ENCODE peak calls at places on chromosome 3, in five cellular contexts. H is H1, C is neuronal stem cell, E is mesenchymal stem cell, Z is trophoblast cell. D is an unnamed sample.

GRCh38 chr3:123046262-123046873 is 18.8 kb upstream of the SEMA5B start:
- DNase-seq in E (no peak), Z (no peak), H (no peak), C (no peak), D (no peak)

GRCh38 chr3:127959873-127960272 is 44.8 kb downstream of the KBTBD12 start:
- DNase-seq in E (peak; percentile 30), C (peak; percentile 20), Z (peak; percentile 55), H (no peak), D (peak; percentile 64)

GRCh38 chr3:169387751-169388696 is 275.5 kb downstream of the MECOM start:
- DNase-seq in E (no peak), C (no peak), Z (no peak), H (no peak), D (peak; percentile 39)

GRCh38 chr3:150455341-150455740 is 47.2 kb downstream of the TSC22D2 start:
- DNase-seq in Z (no peak), H (no peak), E (peak; percentile 65), C (no peak), D (no peak)

GRCh38 chr3:167936010-167936409 is 159.7 kb downstream of the GOLIM4 start:
- DNase-seq in C (no peak), E (no peak), Z (no peak), H (no peak), D (no peak)

GRCh38 chr3:131972091-131972490 is 62.7 kb downstream of the CPNE4 start:
- DNase-seq in C (no peak), H (no peak), Z (no peak), E (no peak), D (no peak)

GRCh38 chr3:154954750-154955149 is 125.4 kb upstream of the MME start:
- DNase-seq in E (peak; percentile 59), H (no peak), C (no peak), Z (peak; percentile 70), D (no peak)

GRCh38 chr3:139307072-139307491 is 36.7 kb upstream of the MRPS22 start:
- DNase-seq in C (no peak), Z (no peak), H (no peak), E (no peak), D (no peak)

GRCh38 chr3:57060089-57060829 is at the start of gene SPATA12:
- DNase-seq in H (peak; percentile 85), Z (peak; percentile 70), C (no peak), E (peak; percentile 86), D (peak; percentile 97)

GRCh38 chr3:57062119-57062631 is 1.7 kb downstream of the SPATA12 start:
- DNase-seq in Z (no peak), C (no peak), E (no peak), H (no peak), D (peak; percentile 49)

GRCh38 chr3:57059416-57059815 is 1.0 kb upstream of the SPATA12 start:
- DNase-seq in H (no peak), E (no peak), Z (no peak), C (no peak), D (no peak)

GRCh38 chr3:57063027-57063426 is 2.6 kb downstream of the SPATA12 start:
- DNase-seq in Z (no peak), H (no peak), C (no peak), E (no peak), D (no peak)

GRCh38 chr3:57061556-57061955 is 1.1 kb downstream of the SPATA12 start:
- DNase-seq in H (no peak), E (no peak), C (no peak), Z (no peak), D (no peak)
- H3K27ac ChIP-seq in H (no peak overlapping the region), E (no peak overlapping the region), C (no peak overlapping the region), Z (no peak overlapping the region), D (no peak overlapping the region)

DNA sequence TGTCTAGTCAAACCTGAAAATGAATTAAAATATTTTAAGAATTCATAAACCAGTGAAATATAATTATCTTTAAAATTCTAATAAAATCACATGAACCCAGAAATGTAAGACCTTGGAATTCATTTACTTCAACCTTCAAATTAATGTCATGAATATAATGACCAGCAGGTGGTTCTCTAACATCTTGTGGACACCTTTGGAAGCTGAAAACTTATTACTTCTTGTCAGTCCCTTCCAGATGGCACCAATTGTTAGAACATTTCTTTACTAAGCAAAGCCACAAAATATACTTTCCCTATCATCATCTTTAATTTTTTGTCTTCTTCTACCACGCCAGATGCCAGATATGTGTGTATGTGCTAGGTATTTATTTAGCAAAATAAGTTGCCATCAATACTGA is 240.0 kb downstream of the MBNL1 start:
- DNase-seq in Z (peak; percentile 40), C (no peak), E (peak; percentile 8), H (no peak), D (no peak)
- H2BK12ac ChIP-seq in Z (no peak overlapping the region), C (no peak overlapping the region), E (no peak overlapping the region), H (no peak overlapping the region), D (no peak overlapping the region)

DNA sequence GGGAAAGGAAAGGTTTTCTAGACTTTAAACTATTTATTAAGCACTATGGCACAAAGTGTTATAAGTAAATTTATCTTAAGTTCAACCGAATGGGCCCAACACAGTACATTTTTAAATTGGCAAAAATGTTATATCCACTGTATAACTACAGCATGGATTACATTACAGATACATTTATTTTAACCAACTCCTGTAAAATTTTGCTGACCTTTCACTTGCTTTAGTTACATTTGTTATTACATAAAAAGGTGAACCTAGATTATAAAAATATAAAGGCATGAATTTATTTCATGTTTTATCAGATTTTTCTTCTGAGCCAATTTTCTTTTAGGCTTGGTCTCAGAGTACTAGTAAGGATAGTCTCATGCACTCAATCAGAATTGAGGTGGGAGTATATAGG is 221.9 kb upstream of the GBE1 start:
- DNase-seq in C (no peak), Z (no peak), H (no peak), E (no peak), D (no peak)
- H3K27ac ChIP-seq in C (no peak overlapping the region), Z (no peak overlapping the region), H (no peak overlapping the region), E (no peak overlapping the region), D (no peak overlapping the region)

GRCh38 chr3:12894629-12895028 is 53.3 kb upstream of the RPL32 start:
- DNase-seq in C (no peak), H (no peak), E (no peak), Z (peak; percentile 57), D (no peak)

GRCh38 chr3:12897537-12898289 is 56.3 kb upstream of the RPL32 start:
- DNase-seq in H (no peak), E (no peak), Z (peak; percentile 79), C (no peak), D (no peak)

GRCh38 chr3:12896206-12896697 is 54.9 kb upstream of the RPL32 start:
- DNase-seq in C (no peak), Z (no peak), E (peak; percentile 19), H (no peak), D (no peak)

GRCh38 chr3:12893872-12894271 is 52.5 kb upstream of the RPL32 start:
- DNase-seq in Z (no peak), E (no peak), C (no peak), H (no peak), D (no peak)

GRCh38 chr3:12895391-12896205 is 54.2 kb upstream of the RPL32 start:
- DNase-seq in C (no peak), Z (peak; percentile 63), E (peak; percentile 11), H (no peak), D (no peak)
- H2BK12ac ChIP-seq in C (no peak overlapping the region), Z (no peak overlapping the region), E (no peak overlapping the region), H (no peak overlapping the region), D (no peak overlapping the region)

DNA sequence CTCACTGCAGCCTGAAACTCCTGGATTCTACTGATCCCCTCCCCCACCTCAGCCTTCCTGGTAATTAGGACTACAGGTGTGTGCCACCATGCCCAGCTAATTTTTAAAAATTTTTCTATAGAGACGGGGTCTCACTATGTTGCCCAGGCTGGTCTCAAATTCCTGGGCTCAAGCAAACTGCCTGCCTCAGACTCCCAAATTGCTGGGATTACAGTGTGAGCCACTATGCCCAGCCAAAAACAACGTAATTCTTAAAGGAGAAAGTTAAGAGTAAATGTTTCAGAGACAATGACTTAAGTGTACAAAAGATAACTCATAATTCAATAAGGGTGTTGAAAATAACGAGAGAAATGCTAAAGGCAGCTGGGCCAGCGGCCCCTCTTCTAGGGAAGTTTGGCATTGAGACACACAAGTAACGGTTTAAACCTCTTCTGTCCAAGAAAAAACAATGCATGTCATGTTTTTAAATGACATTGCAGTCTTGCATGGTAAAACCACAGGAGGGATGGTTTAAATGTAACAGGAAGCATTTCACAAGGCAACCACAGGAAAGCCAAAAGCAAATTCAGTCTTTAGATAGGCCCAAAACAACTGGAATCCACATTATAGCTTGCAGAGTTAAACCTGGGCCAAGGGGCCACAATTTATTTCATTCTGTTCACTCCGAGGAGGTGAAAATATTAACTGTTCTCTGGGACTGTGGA is 5.1 kb downstream of the PROK2 start:
- DNase-seq in E (no peak), H (no peak), C (no peak), Z (no peak), D (no peak)
- H3K27ac ChIP-seq in E (no peak overlapping the region), H (no peak overlapping the region), C (no peak overlapping the region), Z (no peak overlapping the region), D (peak overlapping the region; percentile 12)

GRCh38 chr3:30551927-30552326 is 54.5 kb upstream of the TGFBR2 start:
- DNase-seq in C (no peak), Z (no peak), E (no peak), H (no peak), D (no peak)

GRCh38 chr3:30553641-30554316 is 52.6 kb upstream of the TGFBR2 start:
- DNase-seq in H (no peak), Z (no peak), C (no peak), E (peak; percentile 24), D (no peak)

GRCh38 chr3:30551266-30551665 is 55.1 kb upstream of the TGFBR2 start:
- DNase-seq in C (no peak), E (no peak), H (no peak), Z (no peak), D (no peak)

GRCh38 chr3:30555968-30556367 is 50.4 kb upstream of the TGFBR2 start:
- DNase-seq in C (no peak), H (no peak), E (no peak), Z (no peak), D (no peak)

GRCh38 chr3:30554317-30554690 is 52.1 kb upstream of the TGFBR2 start:
- DNase-seq in H (no peak), Z (no peak), C (no peak), E (no peak), D (no peak)
- H2BK12ac ChIP-seq in H (no peak overlapping the region), Z (no peak overlapping the region), C (no peak overlapping the region), E (no peak overlapping the region), D (no peak overlapping the region)

GRCh38 chr3:113231827-113232253 is 20.5 kb downstream of the BOC start:
- DNase-seq in C (no peak), Z (peak; percentile 65), E (peak; percentile 78), H (no peak), D (peak; percentile 47)
- H3K27ac ChIP-seq in C (no peak overlapping the region), Z (no peak overlapping the region), E (peak overlapping the region; percentile 85), H (no peak overlapping the region), D (no peak overlapping the region)

GRCh38 chr3:188687389-188687788 is 484.4 kb upstream of the TPRG1 start:
- DNase-seq in H (no peak), Z (peak; percentile 41), E (peak; percentile 88), C (no peak), D (peak; percentile 50)
- H2BK12ac ChIP-seq in H (peak overlapping the region; percentile 54), Z (no peak overlapping the region), E (no peak overlapping the region), C (no peak overlapping the region), D (no peak overlapping the region)

GRCh38 chr3:13013994-13014754 is 59.1 kb downstream of the IQSEC1 start:
- DNase-seq in E (no peak), H (no peak), Z (no peak), C (no peak), D (no peak)
- H3K27ac ChIP-seq in E (no peak overlapping the region), H (no peak overlapping the region), Z (no peak overlapping the region), C (no peak overlapping the region), D (no peak overlapping the region)

GRCh38 chr3:72317491-72317890 is 530.8 kb downstream of the SHQ1 start:
- DNase-seq in Z (no peak), E (no peak), H (no peak), C (no peak), D (no peak)
- H2BK12ac ChIP-seq in Z (no peak overlapping the region), E (no peak overlapping the region), H (no peak overlapping the region), C (no peak overlapping the region), D (no peak overlapping the region)